ENCODE peak calls at places on chromosome 5, in seven cellular contexts. J is IMR-90, F is GM20000, T is mesothelial cell of epicardium, U is choroid plexus epithelial cell, W is endothelial cell, Z is mammary epithelial cell. A is an unnamed sample.

GRCh38 chr5:179805529-179806249 is 977 bp downstream of the MGAT4B start:
- DNase-seq in J (no peak), F (peak; percentile 88), T (no peak), U (peak; percentile 35), W (peak; percentile 40), Z (peak; percentile 46), A (no peak)

GRCh38 chr5:172283862-172284274 is 304 bp upstream of the UBTD2 start:
- DNase-seq in J (peak; percentile 74), F (peak; percentile 97), T (peak; percentile 90), U (peak; percentile 69), W (peak; percentile 85), Z (peak; percentile 65), A (peak; percentile 83)

GRCh38 chr5:8188874-8189588 is 320.1 kb downstream of the MTRR start:
- DNase-seq in J (peak; percentile 1), F (no peak), T (no peak), U (no peak), W (no peak), Z (no peak), A (no peak)

GRCh38 chr5:169128679-169129078 is 172.3 kb downstream of the SLIT3 start:
- DNase-seq in J (no peak), F (no peak), T (no peak), U (no peak), W (no peak), Z (no peak), A (no peak)

GRCh38 chr5:112848116-112848811 is 12.8 kb upstream of the SRP19 start:
- DNase-seq in J (peak; percentile 78), F (peak; percentile 52), T (no peak), U (peak; percentile 91), W (no peak), Z (peak; percentile 57), A (peak; percentile 80)

GRCh38 chr5:72328172-72328571 is 8.0 kb downstream of the PTCD2 start:
- DNase-seq in J (peak; percentile 21), F (no peak), T (no peak), U (no peak), W (no peak), Z (peak; percentile 55), A (peak; percentile 89)

GRCh38 chr5:108345541-108346171 is 36.2 kb downstream of the FBXL17 start:
- DNase-seq in J (peak; percentile 67), F (peak; percentile 14), T (no peak), U (peak; percentile 72), W (no peak), Z (peak; percentile 28), A (peak; percentile 59)

GRCh38 chr5:2997179-2997578 is 245.7 kb upstream of the IRX2 start:
- DNase-seq in J (no peak), F (no peak), T (no peak), U (no peak), W (no peak), Z (no peak), A (no peak)

GRCh38 chr5:6338871-6339270 is 39.5 kb downstream of the MED10 start:
- DNase-seq in J (no peak), F (no peak), T (no peak), U (no peak), W (no peak), Z (no peak), A (no peak)

GRCh38 chr5:44646016-44646415 is 162.7 kb upstream of the MRPS30 start:
- DNase-seq in J (no peak), F (no peak), T (no peak), U (no peak), W (no peak), Z (no peak), A (no peak)

GRCh38 chr5:11182441-11183080 is 421.5 kb upstream of the DAP start:
- DNase-seq in J (peak; percentile 47), F (peak; percentile 30), T (no peak), U (peak; percentile 53), W (peak; percentile 49), Z (no peak), A (peak; percentile 50)

GRCh38 chr5:54975701-54976100 is 9.7 kb downstream of the ESM1 start:
- DNase-seq in J (no peak), F (no peak), T (no peak), U (no peak), W (no peak), Z (no peak), A (no peak)

GRCh38 chr5:149364719-149365118 is 6.9 kb downstream of the PCYOX1L start:
- DNase-seq in J (no peak), F (no peak), T (no peak), U (no peak), W (no peak), Z (no peak), A (no peak)

GRCh38 chr5:38796000-38796738 is 49.6 kb upstream of the OSMR start:
- DNase-seq in J (peak; percentile 69), F (no peak), T (no peak), U (no peak), W (no peak), Z (no peak), A (no peak)

GRCh38 chr5:10250804-10251276 is 760 bp downstream of the CCT5 start:
- DNase-seq in J (peak; percentile 41), F (peak; percentile 35), T (no peak), U (peak; percentile 55), W (peak; percentile 15), Z (peak; percentile 34), A (peak; percentile 27)

DNA sequence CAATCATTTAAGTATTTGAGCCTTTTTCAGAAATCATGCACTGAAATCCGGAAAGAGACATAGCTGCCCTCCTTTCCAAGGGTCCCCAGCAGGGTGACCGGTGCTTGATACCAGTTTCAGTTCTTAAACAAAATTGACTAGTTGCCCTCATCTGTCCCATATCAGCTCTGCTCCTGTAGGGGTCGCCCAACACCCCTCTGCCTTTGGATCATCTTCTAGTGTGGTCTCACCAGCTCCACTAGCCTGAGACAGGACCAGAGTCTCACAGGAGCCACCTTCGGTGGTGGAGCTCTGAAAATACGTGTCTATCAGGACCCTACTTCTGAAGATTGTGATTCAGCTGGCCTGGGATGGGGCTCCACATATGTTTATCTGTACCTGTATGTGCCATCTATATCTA is 428.2 kb downstream of the ENC1 start:
- DNase-seq in J (peak; percentile 30), F (no peak), T (no peak), U (peak; percentile 68), W (peak; percentile 41), Z (no peak), A (peak; percentile 42)
- TF ChIP-seq CTCF in J (peak; percentile 53), F (no peak), T (no peak), U (peak; percentile 74), W (peak; percentile 41), Z (peak; percentile 52), A (peak; percentile 20)

DNA sequence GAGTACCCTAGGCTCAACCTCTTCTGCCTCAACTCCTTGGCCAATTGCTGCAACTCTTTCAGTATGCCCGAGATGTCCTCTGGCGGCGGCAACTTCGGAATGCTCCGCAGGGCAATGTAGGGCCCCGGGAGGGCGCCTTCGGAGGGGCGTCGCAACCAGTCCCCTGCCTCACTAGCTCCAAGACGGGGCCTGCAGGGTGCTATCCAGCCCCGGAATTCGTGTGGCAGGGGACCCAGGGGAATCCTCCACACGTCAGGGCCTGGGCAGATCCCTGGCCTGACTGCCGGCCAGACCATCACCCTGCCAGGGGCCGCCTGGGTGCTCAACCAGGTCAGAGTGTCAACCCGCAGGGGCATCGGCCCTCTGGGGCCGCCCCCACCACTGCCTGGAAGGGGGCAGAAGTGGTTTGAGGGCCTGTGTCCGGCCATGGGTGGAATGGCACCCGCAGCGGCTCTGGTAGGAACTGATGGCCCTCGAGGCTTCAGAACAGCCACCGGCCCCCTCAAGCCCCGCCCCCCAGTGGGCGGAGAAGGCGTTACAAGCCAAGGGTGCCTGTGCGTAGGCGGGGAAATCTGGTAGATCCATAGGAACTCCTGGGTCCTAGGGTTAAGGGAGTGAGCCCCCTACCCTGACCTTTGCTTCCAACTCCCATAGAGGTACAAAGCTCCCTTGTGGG is at the start of gene POU5F2:
- DNase-seq in J (no peak), F (no peak), T (no peak), U (no peak), W (no peak), Z (no peak), A (no peak)
- TF ChIP-seq CTCF in J (no peak), F (no peak), T (peak; percentile 38), U (no peak), W (no peak), Z (no peak), A (no peak)

GRCh38 chr5:35819026-35819425 is 37.7 kb upstream of the IL7R start:
- DNase-seq in J (no peak), F (no peak), T (no peak), U (no peak), W (no peak), Z (no peak), A (no peak)

GRCh38 chr5:35813456-35813855 is 43.2 kb upstream of the IL7R start:
- DNase-seq in J (peak; percentile 44), F (no peak), T (no peak), U (peak; percentile 22), W (no peak), Z (no peak), A (no peak)

GRCh38 chr5:35816881-35817521 is 39.7 kb upstream of the IL7R start:
- DNase-seq in J (no peak), F (no peak), T (no peak), U (no peak), W (no peak), Z (no peak), A (peak; percentile 7)

GRCh38 chr5:35811108-35811741 is 45.5 kb upstream of the IL7R start:
- DNase-seq in J (peak; percentile 47), F (no peak), T (no peak), U (peak; percentile 76), W (no peak), Z (peak; percentile 20), A (no peak)

DNA sequence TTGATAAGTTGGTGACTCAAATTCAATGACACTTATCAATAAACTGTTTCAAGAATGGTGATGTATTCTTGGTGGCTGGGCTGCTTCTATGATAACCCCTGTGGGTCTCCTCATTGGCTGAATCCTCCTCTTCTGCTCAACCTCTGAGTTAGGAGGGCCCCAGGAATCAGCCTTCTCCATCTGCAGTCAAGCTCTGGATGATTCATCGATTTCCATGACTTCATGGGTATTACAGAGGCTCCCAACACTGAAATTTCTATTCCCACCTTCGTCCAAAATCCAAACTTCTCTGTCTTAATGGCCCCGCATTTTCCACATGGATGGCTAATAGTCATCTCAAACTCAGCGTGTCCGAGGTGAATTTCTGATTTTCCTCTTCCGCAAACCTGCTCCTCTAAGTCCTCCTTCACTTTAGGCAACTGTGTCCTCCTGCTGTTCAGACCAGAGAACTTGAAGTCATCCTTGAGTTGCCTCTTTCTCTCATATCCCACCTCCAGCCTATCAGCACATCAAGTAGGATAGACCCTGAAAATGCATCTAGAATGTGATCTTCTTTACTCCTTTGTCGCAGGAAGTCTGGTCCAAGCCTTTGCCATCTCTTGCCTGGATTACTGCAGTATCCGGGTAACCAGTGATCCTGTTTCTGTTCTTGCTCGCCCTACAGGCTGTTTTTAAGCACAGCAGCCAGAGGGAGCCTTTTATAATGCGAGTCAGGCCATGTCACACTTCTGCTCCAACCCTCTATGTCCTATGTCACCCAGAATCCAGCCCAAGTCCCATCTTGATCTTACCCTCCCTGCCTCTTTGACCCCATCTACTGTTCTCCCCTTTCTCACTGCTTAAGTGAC is 41.4 kb upstream of the IL7R start:
- DNase-seq in J (no peak), F (no peak), T (no peak), U (peak; percentile 58), W (peak; percentile 40), Z (no peak), A (peak; percentile 25)
- TF ChIP-seq CTCF in J (peak; percentile 17), F (no peak), T (no peak), U (peak; percentile 77), W (peak; percentile 57), Z (peak; percentile 65), A (no peak)

DNA sequence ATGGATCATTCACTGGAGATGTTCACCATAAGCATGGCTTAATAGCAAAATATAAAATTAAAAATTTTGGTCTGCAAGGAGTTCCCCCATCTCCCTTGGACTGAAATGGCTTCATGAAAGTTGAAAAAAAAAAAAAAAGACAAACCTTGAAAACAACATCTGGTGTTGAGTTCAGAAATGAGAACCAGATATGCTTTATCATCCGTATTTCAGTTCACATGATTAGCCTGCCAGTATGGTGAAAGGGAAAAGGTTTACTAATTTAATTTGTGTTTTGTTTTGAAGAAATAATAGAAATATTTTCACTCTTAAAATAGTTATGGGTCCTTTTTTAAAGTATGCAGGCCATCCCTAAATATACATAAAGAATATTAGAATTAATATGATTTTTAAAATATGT is 67.8 kb downstream of the TMEM167A start:
- DNase-seq in J (no peak), F (no peak), T (no peak), U (no peak), W (no peak), Z (no peak), A (no peak)
- TF ChIP-seq CTCF in J (no peak), F (no peak), T (no peak), U (no peak), W (no peak), Z (no peak), A (no peak)